ENCODE peak calls at places on chromosomes 5 and 9, in four cellular contexts. U, D, E and Y are unnamed samples.

GRCh38 chr9:23850242-23851023 is 24.4 kb upstream of the ELAVL2 start:
- DNase-seq in U (no peak), D (peak), E (no peak), Y (no peak)

GRCh38 chr5:31393126-31393525 is 138.8 kb downstream of the DROSHA start:
- DNase-seq in U (no peak), D (no peak), E (no peak), Y (no peak)

GRCh38 chr9:94867842-94868312 is 141.4 kb downstream of the AOPEP start:
- DNase-seq in U (no peak), D (no peak), E (no peak), Y (no peak)

GRCh38 chr9:137166242-137167112 is 3.4 kb downstream of the LRRC26 start:
- DNase-seq in U (no peak), D (peak), E (no peak), Y (no peak)

GRCh38 chr5:155978805-155979204 is 348.2 kb upstream of the SGCD start:
- DNase-seq in U (no peak), D (no peak), E (no peak), Y (no peak)

GRCh38 chr5:125564336-125564975 is 818.0 kb upstream of the ZNF608 start:
- DNase-seq in U (no peak), D (no peak), E (no peak), Y (no peak)

GRCh38 chr5:102450313-102450990 is 48.3 kb downstream of the SLCO6A1 start:
- DNase-seq in U (peak), D (no peak), E (no peak), Y (peak)

GRCh38 chr5:139636975-139637408 is 11.2 kb upstream of the CXXC5 start:
- DNase-seq in U (no peak), D (no peak), E (no peak), Y (no peak)

GRCh38 chr5:148343049-148343413 is 7.7 kb downstream of the SPINK9 start:
- DNase-seq in U (no peak), D (no peak), E (peak), Y (no peak)

GRCh38 chr9:79155308-79155707 is 416.5 kb upstream of the TLE4 start:
- DNase-seq in U (no peak), D (no peak), E (no peak), Y (peak)

GRCh38 chr5:93583799-93584530 is 943 bp downstream of the NR2F1 start:
- DNase-seq in U (peak), D (peak), E (no peak), Y (no peak)

GRCh38 chr5:151697452-151697851 is 10.7 kb upstream of the SPARC start:
- DNase-seq in U (no peak), D (no peak), E (no peak), Y (no peak)

GRCh38 chr5:176633638-176634037 is 3.2 kb downstream of the EIF4E1B start:
- DNase-seq in U (no peak), D (no peak), E (no peak), Y (no peak)

GRCh38 chr5:58025825-58026224 is 434.1 kb downstream of the PLK2 start:
- DNase-seq in U (no peak), D (no peak), E (no peak), Y (no peak)

GRCh38 chr5:58021476-58021875 is 438.4 kb downstream of the PLK2 start:
- DNase-seq in U (no peak), D (no peak), E (no peak), Y (no peak)

GRCh38 chr5:58019614-58020013 is 440.3 kb downstream of the PLK2 start:
- DNase-seq in U (no peak), D (no peak), E (no peak), Y (no peak)

GRCh38 chr5:58024151-58024550 is 435.7 kb downstream of the PLK2 start:
- DNase-seq in U (no peak), D (no peak), E (no peak), Y (no peak)

DNA sequence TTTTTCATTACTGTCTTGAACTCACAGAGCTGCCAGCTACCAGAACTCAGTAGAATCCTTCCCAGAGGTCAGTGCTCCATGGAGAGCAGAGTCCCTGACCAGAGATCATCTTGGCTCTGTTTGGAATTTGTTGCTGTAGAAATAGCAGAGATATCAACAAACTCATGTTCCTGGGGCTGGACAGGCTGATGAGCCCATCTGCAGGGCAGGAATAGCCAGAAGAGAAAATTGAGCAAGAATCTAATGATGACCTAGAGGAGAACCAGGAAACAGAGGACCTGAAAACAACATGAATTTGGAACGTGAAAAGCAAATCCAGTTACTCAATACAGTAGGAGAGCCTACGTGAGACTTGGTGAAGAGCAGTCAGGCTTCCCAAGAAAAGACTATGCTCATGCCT is 437.8 kb downstream of the PLK2 start:
- DNase-seq in U (no peak), D (no peak), E (no peak), Y (no peak)
- TF ChIP-seq YY1 in U (no peak), D (no peak), E (no peak), Y (no peak)

GRCh38 chr5:39266442-39266841 is 47.1 kb upstream of the FYB1 start:
- DNase-seq in U (no peak), D (no peak), E (peak), Y (no peak)
- TF ChIP-seq YY1 in U (no peak), D (no peak), E (no peak), Y (no peak)

GRCh38 chr5:150512368-150512747 is 4.4 kb downstream of the NDST1 start:
- DNase-seq in U (no peak), D (no peak), E (no peak), Y (no peak)
- TF ChIP-seq YY1 in U (no peak), D (no peak), E (no peak), Y (no peak)

GRCh38 chr5:123868267-123868666 is 356.3 kb downstream of the CSNK1G3 start:
- DNase-seq in U (no peak), D (no peak), E (no peak), Y (no peak)
- TF ChIP-seq YY1 in U (no peak), D (no peak), E (no peak), Y (no peak)

GRCh38 chr5:150358261-150359095 is 981 bp downstream of the TCOF1 start:
- DNase-seq in U (peak), D (no peak), E (no peak), Y (no peak)
- TF ChIP-seq YY1 in U (no peak), D (no peak), E (no peak), Y (no peak)